ENCODE peak calls at places on chromosomes 5 and 9, in four cellular contexts. Y is K562, F is GM12878, O is IMR-90. H is an unnamed sample.

GRCh38 chr9:109843651-109844050 is 63.7 kb downstream of the PALM2AKAP2 start:
- DNase-seq in Y (no peak), F (no peak), O (no peak), H (no peak)

GRCh38 chr5:88829053-88829452 is 53.9 kb downstream of the MEF2C start:
- DNase-seq in O (no peak), F (no peak), Y (peak), H (peak)

GRCh38 chr9:71795097-71795807 is 26.9 kb upstream of the CEMIP2 start:
- DNase-seq in F (peak), Y (no peak), O (no peak), H (no peak)

GRCh38 chr9:13569706-13570423 is 290.4 kb upstream of the MPDZ start:
- DNase-seq in Y (no peak), O (no peak), F (no peak), H (peak)

GRCh38 chr5:8829322-8830029 is 716.4 kb downstream of the SEMA5A start:
- DNase-seq in Y (no peak), F (no peak), O (peak), H (peak)

GRCh38 chr9:133073264-133074000 is 11.7 kb downstream of the CEL start:
- DNase-seq in O (no peak), Y (no peak), F (no peak), H (no peak)

GRCh38 chr9:133371261-133371711 is 4.6 kb downstream of the SURF4 start:
- DNase-seq in Y (no peak), O (no peak), F (no peak), H (no peak)

GRCh38 chr5:142863856-142864255 is 93.7 kb downstream of the ARHGAP26 start:
- DNase-seq in O (no peak), Y (no peak), F (no peak), H (no peak)

GRCh38 chr9:34653610-34654072 is 1.7 kb downstream of the IL11RA start:
- DNase-seq in Y (peak), O (peak), F (no peak), H (peak)
- H3K9ac ChIP-seq in Y (peak), O (peak), F (no peak), H (no peak)

GRCh38 chr5:5327126-5327525 is 95.4 kb upstream of the ICE1 start:
- DNase-seq in F (no peak), Y (no peak), O (no peak), H (no peak)
- TF ChIP-seq FOS in F (no peak), Y (no peak), O (no peak), H (no peak)

DNA sequence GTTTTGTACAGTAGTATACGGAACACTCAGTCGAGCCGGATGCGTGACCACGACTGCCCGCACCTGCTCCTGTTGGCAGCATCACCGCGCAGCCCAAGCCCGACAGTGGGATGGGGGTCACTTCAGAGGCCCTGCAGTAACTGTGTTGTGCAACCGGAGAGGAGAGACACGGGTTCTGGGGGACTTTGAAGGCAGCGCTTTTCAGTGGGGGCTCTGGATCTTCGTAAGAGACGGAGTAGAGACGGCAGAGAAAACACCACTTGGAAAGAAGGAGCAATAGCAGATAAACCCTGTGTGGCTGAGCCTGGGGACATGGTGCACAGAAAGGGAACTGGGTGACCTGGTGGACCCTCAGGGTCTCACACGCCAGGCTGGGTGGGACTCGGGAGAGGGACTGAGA is 28.2 kb upstream of the LPCAT1 start:
- DNase-seq in O (no peak), Y (peak), F (no peak), H (no peak)
- H3K9ac ChIP-seq in O (no peak), Y (no peak), F (no peak), H (no peak)

GRCh38 chr9:136193127-136193890 is 11.6 kb downstream of the LHX3 start:
- DNase-seq in F (no peak), O (no peak), Y (peak), H (no peak)
- TF ChIP-seq FOS in F (no peak), O (no peak), Y (no peak), H (no peak)

DNA sequence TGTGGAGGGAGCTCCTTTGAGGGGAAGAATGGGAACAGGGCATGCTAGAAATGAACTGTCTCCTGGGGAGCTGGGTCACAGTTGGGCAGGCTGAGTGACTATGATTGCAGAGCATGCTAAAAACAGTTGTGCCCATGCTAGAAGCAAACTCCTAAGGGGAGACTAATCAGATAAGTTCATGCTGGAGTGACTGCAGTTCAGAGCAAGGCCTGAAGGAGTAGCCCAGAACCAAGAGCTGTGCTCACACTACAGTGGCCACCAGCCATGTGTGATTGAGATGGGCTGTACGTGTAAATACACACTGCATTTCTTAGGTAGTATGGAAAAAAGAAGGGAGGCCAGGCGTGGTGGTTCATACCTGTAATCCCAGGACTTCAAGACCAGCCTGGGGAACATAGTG is 10.3 kb upstream of the AK1 start:
- DNase-seq in F (no peak), O (no peak), Y (no peak), H (no peak)
- H3K9ac ChIP-seq in F (no peak), O (no peak), Y (no peak), H (no peak)

DNA sequence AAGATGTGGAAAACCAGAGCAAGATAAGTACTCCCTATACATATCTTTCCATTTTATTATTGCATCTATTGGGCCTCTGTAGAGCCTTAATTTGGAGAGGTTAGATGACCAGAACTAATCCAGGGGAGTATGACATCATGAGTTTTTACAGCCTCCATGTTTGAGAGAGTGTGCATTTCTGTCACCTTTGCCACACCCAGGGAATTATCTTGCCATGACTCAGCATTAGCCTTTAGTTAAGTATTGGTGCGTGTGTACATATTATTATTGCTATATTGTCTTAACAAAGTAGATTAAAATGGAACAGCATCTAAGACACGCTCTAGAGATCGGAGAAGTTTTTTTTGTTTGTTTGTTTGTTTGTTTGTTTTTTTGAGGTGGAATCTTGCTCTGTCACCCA is 27.6 kb downstream of the DIMT1 start:
- DNase-seq in O (peak), Y (peak), F (no peak), H (no peak)
- TF ChIP-seq FOS in O (no peak), Y (no peak), F (no peak), H (no peak)

GRCh38 chr5:172453206-172453985 is 929 bp downstream of the SH3PXD2B start:
- DNase-seq in F (no peak), Y (peak), O (peak), H (peak)
- H3K9ac ChIP-seq in F (no peak), Y (no peak), O (peak), H (peak)

DNA sequence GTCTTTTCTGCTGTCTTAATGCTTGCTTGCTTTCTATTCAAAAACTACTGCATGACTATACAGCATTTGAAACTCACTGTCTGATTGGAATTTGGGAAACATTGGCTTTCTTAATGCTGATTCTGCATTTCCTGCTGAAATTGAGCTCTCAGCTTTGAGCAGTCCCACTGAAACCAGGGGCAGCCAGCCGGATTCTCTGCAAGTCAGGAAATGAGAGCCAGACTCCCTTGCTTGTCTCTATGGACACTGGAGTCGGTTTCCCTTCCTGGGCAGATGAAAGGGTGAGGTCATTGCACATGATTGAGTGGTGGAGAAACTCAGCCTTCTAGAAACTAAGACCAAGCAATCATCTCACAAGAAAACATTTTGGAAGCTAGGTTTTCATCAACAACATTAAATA is 119.7 kb upstream of the SPATA31C2 start:
- DNase-seq in Y (no peak), O (peak), F (no peak), H (peak)
- TF ChIP-seq FOS in Y (no peak), O (no peak), F (no peak), H (no peak)

DNA sequence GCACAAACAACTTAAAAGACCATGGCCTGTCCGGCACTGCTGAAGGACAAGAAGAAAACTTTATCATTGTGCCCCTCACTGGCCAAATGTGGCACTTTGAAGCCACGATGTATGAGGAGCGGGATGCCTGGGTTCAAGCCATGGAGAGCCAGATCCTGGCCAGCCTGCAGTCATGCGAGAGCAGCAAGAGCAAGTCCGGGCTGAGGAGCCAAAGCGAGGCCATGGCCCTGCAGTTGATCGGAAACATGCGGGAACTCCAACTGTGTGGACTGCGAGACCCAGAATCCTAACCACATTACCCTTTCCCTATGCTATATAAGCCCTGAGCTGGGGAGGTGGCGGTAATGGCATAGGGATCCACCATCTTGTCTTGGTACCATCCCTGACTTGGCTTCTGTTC is 497.9 kb downstream of the ANXA1 start:
- DNase-seq in Y (no peak), O (no peak), F (no peak), H (no peak)
- H3K9ac ChIP-seq in Y (no peak), O (no peak), F (no peak), H (no peak)

H was measured in endothelial cell of umbilical vein.